ENCODE peak calls at places on chromosomes 12 and 14, in six cellular contexts. One of them, this sample, is unnamed.

GRCh38 chr14:86027990-86028389 is 498.0 kb downstream of the FLRT2 start:
- DNase-seq in astrocyte of the cerebellum: no peak
- DNase-seq in nephron progenitor cell: no peak
- DNase-seq in RWPE1: no peak
- DNase-seq in cardiac muscle cell: no peak
- DNase-seq in brain microvascular endothelial cell: no peak
- DNase-seq in this sample: no peak

GRCh38 chr12:102343361-102344121 is 136.8 kb downstream of the IGF1 start:
- DNase-seq in astrocyte of the cerebellum: no peak
- DNase-seq in nephron progenitor cell: no peak
- DNase-seq in RWPE1: peak
- DNase-seq in cardiac muscle cell: peak
- DNase-seq in brain microvascular endothelial cell: peak
- DNase-seq in this sample: peak

GRCh38 chr14:93947282-93947681 is 20.1 kb downstream of the FAM181A start:
- DNase-seq in astrocyte of the cerebellum: no peak
- DNase-seq in nephron progenitor cell: no peak
- DNase-seq in RWPE1: no peak
- DNase-seq in cardiac muscle cell: no peak
- DNase-seq in brain microvascular endothelial cell: no peak
- DNase-seq in this sample: no peak

GRCh38 chr14:102848830-102849521 is 71.7 kb downstream of the TRAF3 start:
- DNase-seq in astrocyte of the cerebellum: no peak
- DNase-seq in nephron progenitor cell: no peak
- DNase-seq in RWPE1: no peak
- DNase-seq in cardiac muscle cell: peak
- DNase-seq in brain microvascular endothelial cell: no peak
- DNase-seq in this sample: no peak

GRCh38 chr12:121202407-121203355 is 7.2 kb upstream of the P2RX4 start:
- DNase-seq in astrocyte of the cerebellum: no peak
- DNase-seq in nephron progenitor cell: no peak
- DNase-seq in RWPE1: no peak
- DNase-seq in cardiac muscle cell: no peak
- DNase-seq in brain microvascular endothelial cell: no peak
- DNase-seq in this sample: no peak

GRCh38 chr12:27524839-27525238 is 833 bp downstream of the PPFIBP1 start:
- DNase-seq in astrocyte of the cerebellum: no peak
- DNase-seq in nephron progenitor cell: no peak
- DNase-seq in RWPE1: peak
- DNase-seq in cardiac muscle cell: peak
- DNase-seq in brain microvascular endothelial cell: no peak
- DNase-seq in this sample: peak

GRCh38 chr12:23555180-23555784 is 394.2 kb downstream of the SOX5 start:
- DNase-seq in astrocyte of the cerebellum: no peak
- DNase-seq in nephron progenitor cell: no peak
- DNase-seq in RWPE1: no peak
- DNase-seq in cardiac muscle cell: no peak
- DNase-seq in brain microvascular endothelial cell: no peak
- DNase-seq in this sample: no peak

GRCh38 chr12:109541412-109541725 is 31.9 kb downstream of the MMAB start:
- DNase-seq in astrocyte of the cerebellum: no peak
- DNase-seq in nephron progenitor cell: no peak
- DNase-seq in RWPE1: no peak
- DNase-seq in cardiac muscle cell: no peak
- DNase-seq in brain microvascular endothelial cell: no peak
- DNase-seq in this sample: no peak

GRCh38 chr14:100709252-100709955 is 17.3 kb upstream of the DLK1 start:
- DNase-seq in astrocyte of the cerebellum: no peak
- DNase-seq in nephron progenitor cell: peak
- DNase-seq in RWPE1: no peak
- DNase-seq in cardiac muscle cell: peak
- DNase-seq in brain microvascular endothelial cell: no peak
- DNase-seq in this sample: peak

GRCh38 chr12:72282721-72283120 is 10.6 kb downstream of the TRHDE start:
- DNase-seq in astrocyte of the cerebellum: no peak
- DNase-seq in nephron progenitor cell: no peak
- DNase-seq in RWPE1: no peak
- DNase-seq in cardiac muscle cell: peak
- DNase-seq in brain microvascular endothelial cell: peak
- DNase-seq in this sample: peak

GRCh38 chr12:43271659-43272058 is 280.3 kb downstream of the ADAMTS20 start:
- DNase-seq in astrocyte of the cerebellum: no peak
- DNase-seq in nephron progenitor cell: no peak
- DNase-seq in RWPE1: no peak
- DNase-seq in cardiac muscle cell: no peak
- DNase-seq in brain microvascular endothelial cell: no peak
- DNase-seq in this sample: no peak

GRCh38 chr14:105999361-106000028 is 473.1 kb downstream of the TMEM121 start:
- DNase-seq in astrocyte of the cerebellum: no peak
- DNase-seq in nephron progenitor cell: peak
- DNase-seq in RWPE1: no peak
- DNase-seq in cardiac muscle cell: no peak
- DNase-seq in brain microvascular endothelial cell: no peak
- DNase-seq in this sample: peak

GRCh38 chr12:58804749-58805148 is 115.6 kb downstream of the LRIG3 start:
- DNase-seq in astrocyte of the cerebellum: no peak
- DNase-seq in nephron progenitor cell: no peak
- DNase-seq in RWPE1: peak
- DNase-seq in cardiac muscle cell: no peak
- DNase-seq in brain microvascular endothelial cell: no peak
- DNase-seq in this sample: no peak

GRCh38 chr12:117148642-117149041 is 41.6 kb downstream of the FBXO21 start:
- DNase-seq in astrocyte of the cerebellum: no peak
- DNase-seq in nephron progenitor cell: no peak
- DNase-seq in RWPE1: no peak
- DNase-seq in cardiac muscle cell: no peak
- DNase-seq in brain microvascular endothelial cell: no peak
- DNase-seq in this sample: no peak

GRCh38 chr14:105028251-105028927 is 7.5 kb upstream of the CDCA4 start:
- DNase-seq in astrocyte of the cerebellum: no peak
- DNase-seq in nephron progenitor cell: no peak
- DNase-seq in RWPE1: no peak
- DNase-seq in cardiac muscle cell: no peak
- DNase-seq in brain microvascular endothelial cell: no peak
- DNase-seq in this sample: no peak

GRCh38 chr12:121144416-121144914 is 11.8 kb downstream of the P2RX7 start:
- DNase-seq in astrocyte of the cerebellum: no peak
- DNase-seq in nephron progenitor cell: no peak
- DNase-seq in RWPE1: peak
- DNase-seq in cardiac muscle cell: peak
- DNase-seq in brain microvascular endothelial cell: peak
- DNase-seq in this sample: peak

GRCh38 chr14:74563233-74563585 is 48.8 kb downstream of the LTBP2 start:
- DNase-seq in astrocyte of the cerebellum: peak
- DNase-seq in nephron progenitor cell: no peak
- DNase-seq in RWPE1: no peak
- DNase-seq in cardiac muscle cell: peak
- DNase-seq in brain microvascular endothelial cell: peak
- DNase-seq in this sample: peak

GRCh38 chr14:74558655-74559054 is 53.4 kb downstream of the LTBP2 start:
- DNase-seq in astrocyte of the cerebellum: no peak
- DNase-seq in nephron progenitor cell: no peak
- DNase-seq in RWPE1: no peak
- DNase-seq in cardiac muscle cell: no peak
- DNase-seq in brain microvascular endothelial cell: no peak
- DNase-seq in this sample: peak

GRCh38 chr14:74566174-74567125 is 45.6 kb downstream of the LTBP2 start:
- DNase-seq in astrocyte of the cerebellum: no peak
- DNase-seq in nephron progenitor cell: no peak
- DNase-seq in RWPE1: peak
- DNase-seq in cardiac muscle cell: no peak
- DNase-seq in brain microvascular endothelial cell: no peak
- DNase-seq in this sample: no peak

GRCh38 chr14:74563621-74564159 is 48.3 kb downstream of the LTBP2 start:
- DNase-seq in astrocyte of the cerebellum: no peak
- DNase-seq in nephron progenitor cell: no peak
- DNase-seq in RWPE1: no peak
- DNase-seq in cardiac muscle cell: no peak
- DNase-seq in brain microvascular endothelial cell: no peak
- DNase-seq in this sample: no peak

DNA sequence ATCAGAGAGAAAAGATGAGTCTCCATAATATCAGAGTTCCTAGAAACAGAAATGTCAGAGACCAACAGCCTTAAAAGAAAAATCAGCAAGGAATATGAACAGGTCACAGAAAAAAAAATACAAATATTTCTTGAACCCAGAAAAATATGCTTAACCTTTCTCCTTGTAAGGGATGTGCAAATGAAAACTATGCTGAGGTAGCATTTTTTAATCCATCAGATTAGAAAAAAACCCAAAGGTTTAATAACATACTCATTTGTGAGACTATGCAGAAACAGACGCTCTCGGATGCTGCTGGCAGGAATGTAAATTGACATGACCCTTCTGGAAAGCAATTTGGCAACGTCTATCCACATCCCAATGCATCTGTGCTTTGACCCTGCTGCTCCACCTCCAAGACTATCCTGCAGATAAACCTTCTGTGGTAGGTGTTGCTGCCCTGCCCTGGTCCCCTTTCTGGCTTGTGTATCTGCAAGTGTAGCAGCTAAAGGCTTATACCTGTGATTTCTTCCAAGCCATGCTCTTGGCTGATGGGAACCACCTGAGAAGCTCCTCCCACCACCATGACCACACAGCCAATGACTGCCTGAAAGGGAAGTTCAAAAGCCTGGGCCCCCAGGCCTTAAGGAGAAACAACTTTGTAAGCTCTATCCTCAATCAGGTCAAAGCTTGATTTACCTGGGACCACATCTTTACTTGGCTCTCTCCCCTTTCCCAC is 49.4 kb downstream of the LTBP2 start:
- DNase-seq in astrocyte of the cerebellum: no peak
- DNase-seq in nephron progenitor cell: no peak
- DNase-seq in RWPE1: no peak
- DNase-seq in cardiac muscle cell: no peak
- DNase-seq in brain microvascular endothelial cell: no peak
- DNase-seq in this sample: no peak
- TF ChIP-seq CTCF in astrocyte of the cerebellum: no peak
- TF ChIP-seq CTCF in nephron progenitor cell: no peak
- TF ChIP-seq CTCF in RWPE1: no peak
- TF ChIP-seq CTCF in cardiac muscle cell: no peak
- TF ChIP-seq CTCF in brain microvascular endothelial cell: peak
- TF ChIP-seq CTCF in this sample: no peak

GRCh38 chr12:126144603-126145002 is 1079.4 kb downstream of the AACS start:
- DNase-seq in astrocyte of the cerebellum: no peak
- DNase-seq in nephron progenitor cell: no peak
- DNase-seq in RWPE1: no peak
- DNase-seq in cardiac muscle cell: no peak
- DNase-seq in brain microvascular endothelial cell: no peak
- DNase-seq in this sample: no peak

GRCh38 chr12:126139355-126139754 is 1074.1 kb downstream of the AACS start:
- DNase-seq in astrocyte of the cerebellum: no peak
- DNase-seq in nephron progenitor cell: no peak
- DNase-seq in RWPE1: no peak
- DNase-seq in cardiac muscle cell: no peak
- DNase-seq in brain microvascular endothelial cell: no peak
- DNase-seq in this sample: no peak
- TF ChIP-seq CTCF in astrocyte of the cerebellum: peak
- TF ChIP-seq CTCF in nephron progenitor cell: peak
- TF ChIP-seq CTCF in RWPE1: no peak
- TF ChIP-seq CTCF in cardiac muscle cell: no peak
- TF ChIP-seq CTCF in brain microvascular endothelial cell: peak
- TF ChIP-seq CTCF in this sample: no peak

DNA sequence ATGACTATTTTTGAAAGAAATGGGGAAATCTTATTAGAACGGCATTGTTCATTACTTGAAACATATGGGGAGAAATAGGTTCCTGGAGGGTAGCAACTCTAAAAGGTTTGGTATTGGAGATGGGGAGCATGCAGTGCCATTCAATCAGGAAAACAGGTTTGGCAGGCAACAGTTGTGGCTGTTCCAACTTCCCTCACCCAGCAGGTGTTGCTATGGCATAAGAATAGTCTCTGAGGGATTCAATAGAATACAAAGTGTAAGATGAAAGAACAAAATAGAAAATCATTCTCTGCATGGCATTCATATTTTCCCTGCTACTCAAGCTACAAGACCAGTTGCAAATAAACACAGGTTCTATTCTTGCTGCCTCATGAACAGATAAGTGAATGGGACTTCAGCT is 393.3 kb upstream of the RPL10L start:
- DNase-seq in astrocyte of the cerebellum: no peak
- DNase-seq in nephron progenitor cell: peak
- DNase-seq in RWPE1: no peak
- DNase-seq in cardiac muscle cell: no peak
- DNase-seq in brain microvascular endothelial cell: peak
- DNase-seq in this sample: no peak
- TF ChIP-seq CTCF in astrocyte of the cerebellum: no peak
- TF ChIP-seq CTCF in nephron progenitor cell: peak
- TF ChIP-seq CTCF in RWPE1: no peak
- TF ChIP-seq CTCF in cardiac muscle cell: no peak
- TF ChIP-seq CTCF in brain microvascular endothelial cell: peak
- TF ChIP-seq CTCF in this sample: no peak

GRCh38 chr14:68772761-68773381 is 20.0 kb downstream of the ZFP36L1 start:
- DNase-seq in astrocyte of the cerebellum: no peak
- DNase-seq in nephron progenitor cell: no peak
- DNase-seq in RWPE1: no peak
- DNase-seq in cardiac muscle cell: no peak
- DNase-seq in brain microvascular endothelial cell: no peak
- DNase-seq in this sample: no peak

GRCh38 chr14:68775614-68776126 is 17.2 kb downstream of the ZFP36L1 start:
- DNase-seq in astrocyte of the cerebellum: no peak
- DNase-seq in nephron progenitor cell: no peak
- DNase-seq in RWPE1: no peak
- DNase-seq in cardiac muscle cell: no peak
- DNase-seq in brain microvascular endothelial cell: no peak
- DNase-seq in this sample: no peak

GRCh38 chr14:68771631-68772030 is 21.2 kb downstream of the ZFP36L1 start:
- DNase-seq in astrocyte of the cerebellum: no peak
- DNase-seq in nephron progenitor cell: no peak
- DNase-seq in RWPE1: no peak
- DNase-seq in cardiac muscle cell: no peak
- DNase-seq in brain microvascular endothelial cell: no peak
- DNase-seq in this sample: no peak

GRCh38 chr14:68777644-68778043 is 15.2 kb downstream of the ZFP36L1 start:
- DNase-seq in astrocyte of the cerebellum: no peak
- DNase-seq in nephron progenitor cell: no peak
- DNase-seq in RWPE1: no peak
- DNase-seq in cardiac muscle cell: no peak
- DNase-seq in brain microvascular endothelial cell: no peak
- DNase-seq in this sample: no peak

DNA sequence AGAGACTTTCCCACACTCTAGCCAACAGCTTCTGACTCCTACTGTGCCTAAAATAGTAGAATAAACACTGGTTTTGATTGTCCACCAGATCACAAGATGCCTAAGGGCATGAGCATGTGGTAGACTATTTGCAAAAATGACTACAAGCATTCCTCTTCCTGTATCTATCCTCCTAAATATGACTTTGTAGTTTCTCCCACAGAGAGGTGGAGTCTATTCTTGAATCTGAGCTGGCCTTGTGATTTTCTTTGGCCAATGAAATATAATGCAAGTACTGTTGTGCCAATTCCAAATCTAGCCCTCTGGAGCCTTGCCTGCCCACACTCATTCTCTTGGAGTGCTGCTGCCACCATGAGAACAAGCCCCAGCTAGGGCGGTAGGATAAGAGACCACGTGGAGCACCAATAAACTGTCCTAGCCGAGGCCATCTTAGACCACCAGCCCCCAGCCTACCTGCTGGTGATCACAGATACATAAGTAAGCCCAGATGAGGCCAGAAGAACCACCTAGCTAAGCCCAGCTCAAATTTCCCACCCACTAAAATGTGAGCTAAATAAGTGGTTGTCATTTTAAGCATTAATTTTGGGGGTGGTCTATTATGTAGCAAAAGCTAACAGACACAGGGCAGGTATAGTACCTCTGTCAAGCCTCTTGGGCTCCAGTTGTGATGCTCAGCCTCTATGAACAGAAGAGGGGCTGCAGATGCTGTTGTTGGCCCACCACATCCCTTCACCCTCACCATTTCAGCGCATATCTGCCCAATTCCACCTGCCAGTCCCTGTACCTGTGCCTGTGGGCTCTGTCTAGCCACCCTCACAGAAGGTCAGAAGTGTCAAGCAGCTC is 17.9 kb downstream of the ZFP36L1 start:
- DNase-seq in astrocyte of the cerebellum: no peak
- DNase-seq in nephron progenitor cell: no peak
- DNase-seq in RWPE1: no peak
- DNase-seq in cardiac muscle cell: no peak
- DNase-seq in brain microvascular endothelial cell: no peak
- DNase-seq in this sample: no peak
- TF ChIP-seq CTCF in astrocyte of the cerebellum: no peak
- TF ChIP-seq CTCF in nephron progenitor cell: no peak
- TF ChIP-seq CTCF in RWPE1: no peak
- TF ChIP-seq CTCF in cardiac muscle cell: no peak
- TF ChIP-seq CTCF in brain microvascular endothelial cell: no peak
- TF ChIP-seq CTCF in this sample: no peak